ENCODE peak calls at places on chromosomes 7 and 10, in four cellular contexts. A is WERI-Rb-1, P is neural progenitor cell, R is heart left ventricle. D is an unnamed sample. For H3K36me3, the result is how much of the 10 kb centered on the place peaks cover.

GRCh38 chr7:129830949-129831348 is 121.8 kb downstream of the UBE2H start:
- DNase-seq in A (no peak), P (no peak), R (no peak), D (no peak)

GRCh38 chr10:100194711-100195110 is 8.9 kb upstream of the ERLIN1 start:
- DNase-seq in A (no peak), P (no peak), R (no peak), D (no peak)

GRCh38 chr7:23759556-23760391 is 49.8 kb downstream of the STK31 start:
- DNase-seq in A (no peak), P (no peak), R (no peak), D (peak)

GRCh38 chr10:65949543-65949942 is 976.3 kb upstream of the LRRTM3 start:
- DNase-seq in A (no peak), P (no peak), R (no peak), D (no peak)

GRCh38 chr7:45081670-45081974 is 7.1 kb downstream of the NACAD start:
- DNase-seq in A (no peak), P (no peak), R (no peak), D (no peak)

GRCh38 chr7:19754521-19755116 is 18.8 kb downstream of the TMEM196 start:
- DNase-seq in A (no peak), P (peak), R (no peak), D (no peak)

GRCh38 chr7:95805909-95806308 is 33.6 kb downstream of the DYNC1I1 start:
- DNase-seq in A (no peak), P (no peak), R (no peak), D (no peak)

GRCh38 chr10:84352251-84352842 is 24.0 kb downstream of the CCSER2 start:
- DNase-seq in A (peak), P (peak), R (peak), D (peak)

GRCh38 chr7:31082450-31082849 is 30.3 kb downstream of the ADCYAP1R1 start:
- DNase-seq in A (no peak), P (no peak), R (peak), D (no peak)

GRCh38 chr10:35576730-35577129 is 28.4 kb upstream of the GJD4 start:
- DNase-seq in A (no peak), P (no peak), R (no peak), D (no peak)

GRCh38 chr7:41188163-41189130 is 514.4 kb downstream of the INHBA start:
- DNase-seq in A (no peak), P (no peak), R (no peak), D (no peak)

GRCh38 chr7:121504478-121504877 is 108.4 kb upstream of the FAM3C start:
- DNase-seq in A (no peak), P (no peak), R (no peak), D (no peak)

GRCh38 chr7:129902788-129903422 is 49.9 kb downstream of the UBE2H start:
- DNase-seq in A (no peak), P (no peak), R (no peak), D (no peak)

GRCh38 chr7:19558527-19558926 is 150.3 kb downstream of the POLR1F start:
- DNase-seq in A (no peak), P (no peak), R (no peak), D (no peak)

GRCh38 chr10:107409517-107409916 is 245.0 kb upstream of the SORCS1 start:
- DNase-seq in A (peak), P (peak), R (no peak), D (no peak)

GRCh38 chr7:42961182-42961581 is 29.0 kb downstream of the MRPL32 start:
- DNase-seq in A (peak), P (no peak), R (no peak), D (no peak)

GRCh38 chr10:3420527-3421469 is 248.2 kb upstream of the PITRM1 start:
- DNase-seq in A (no peak), P (no peak), R (no peak), D (no peak)

GRCh38 chr10:122786269-122786668 is 59.4 kb downstream of the CUZD1 start:
- DNase-seq in A (no peak), P (peak), R (no peak), D (no peak)

GRCh38 chr10:73762915-73763314 is 18.7 kb downstream of the SEC24C start:
- DNase-seq in A (no peak), P (no peak), R (no peak), D (no peak)

GRCh38 chr10:123379156-123379555 is 225.0 kb downstream of the BUB3 start:
- DNase-seq in A (no peak), P (no peak), R (no peak), D (no peak)

GRCh38 chr10:6201511-6201975 is 1.2 kb upstream of the PFKFB3 start:
- DNase-seq in A (no peak), P (peak), R (peak), D (peak)

GRCh38 chr10:24706479-24707118 is 17.1 kb downstream of the ARHGAP21 start:
- DNase-seq in A (no peak), P (no peak), R (no peak), D (peak)

DNA sequence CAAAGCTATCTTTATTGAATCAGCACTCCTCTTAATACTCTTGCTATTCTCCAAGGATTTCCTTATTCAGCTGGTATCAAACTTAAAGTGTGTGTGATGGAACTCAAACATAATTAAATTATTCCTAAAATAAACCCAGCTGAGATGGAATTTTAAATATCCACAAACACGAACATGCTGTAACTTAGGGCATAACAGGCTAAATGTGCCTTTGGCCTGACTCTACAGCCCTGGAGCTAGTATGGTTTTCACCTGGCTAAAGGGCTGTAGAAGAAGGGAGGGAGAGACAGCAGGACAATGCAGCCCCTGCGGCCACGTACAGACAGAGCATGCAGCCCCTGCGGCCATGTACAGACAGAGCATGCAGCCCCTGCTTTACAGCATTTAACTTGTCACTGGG is 34.0 kb downstream of the ESYT2 start:
- DNase-seq in A (no peak), P (no peak), R (no peak), D (no peak)
- H3K36me3 ChIP-seq in A (under half), P (under half), R (half or more), D (under half)

DNA sequence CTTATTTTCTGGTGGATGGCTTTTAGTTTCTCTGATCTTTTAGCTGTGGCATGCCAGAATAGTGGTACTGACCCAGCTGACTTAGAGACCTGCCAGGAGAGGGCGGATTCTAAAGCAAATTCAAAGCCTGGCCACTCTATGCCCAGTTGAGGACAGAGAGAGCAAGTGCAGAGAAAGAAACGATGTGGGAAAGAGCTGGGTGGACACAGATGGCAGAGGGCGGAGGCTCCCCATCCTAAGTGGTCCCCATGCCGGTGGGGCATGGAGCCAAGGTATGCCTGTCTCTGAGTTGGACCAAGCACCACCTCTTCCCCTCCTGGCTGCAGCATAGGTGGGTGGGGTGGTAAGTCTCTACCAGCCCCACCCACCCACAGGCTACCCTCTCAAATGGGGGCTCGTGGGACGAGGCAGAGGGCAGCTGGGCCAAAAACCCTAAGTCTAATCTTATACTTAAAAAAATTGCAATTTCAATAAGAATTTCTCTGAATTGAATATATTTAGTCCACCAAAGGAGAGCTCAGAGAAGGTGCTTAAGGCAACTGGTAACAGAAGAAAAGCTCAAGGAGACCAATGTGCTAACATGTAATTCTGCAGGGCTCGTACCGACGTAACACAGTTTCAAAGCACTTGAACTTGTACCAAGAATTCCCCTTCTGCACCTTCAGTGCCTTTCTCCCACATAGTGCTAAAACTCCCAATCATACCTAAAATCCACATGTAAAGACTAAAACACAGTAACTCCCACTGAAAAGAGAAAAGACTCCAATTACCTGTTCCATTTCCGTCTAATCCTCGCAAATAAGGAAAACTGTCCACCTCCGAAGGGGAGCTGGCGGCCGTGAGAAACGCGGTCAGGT is 85.7 kb upstream of the NMT2 start:
- DNase-seq in A (no peak), P (no peak), R (no peak), D (peak)
- TF ChIP-seq CTCF in A (no peak), P (no peak), R (no peak), D (no peak)

GRCh38 chr10:32328499-32328898 is 18.5 kb downstream of the EPC1 start:
- DNase-seq in A (no peak), P (no peak), R (no peak), D (no peak)

GRCh38 chr10:32326680-32327363 is 20.1 kb downstream of the EPC1 start:
- DNase-seq in A (no peak), P (no peak), R (no peak), D (no peak)

GRCh38 chr10:32329061-32329460 is 17.9 kb downstream of the EPC1 start:
- DNase-seq in A (no peak), P (no peak), R (no peak), D (no peak)

GRCh38 chr10:32327364-32327691 is 19.6 kb downstream of the EPC1 start:
- DNase-seq in A (no peak), P (no peak), R (no peak), D (no peak)

GRCh38 chr10:32326119-32326518 is 20.8 kb downstream of the EPC1 start:
- DNase-seq in A (no peak), P (no peak), R (no peak), D (no peak)
- H3K27ac ChIP-seq in A (no peak), P (no peak), R (no peak), D (no peak)

GRCh38 chr10:103723557-103723956 is 131.8 kb downstream of the SH3PXD2A start:
- DNase-seq in A (no peak), P (no peak), R (no peak), D (no peak)

GRCh38 chr10:103724771-103725170 is 130.6 kb downstream of the SH3PXD2A start:
- DNase-seq in A (no peak), P (no peak), R (no peak), D (no peak)

GRCh38 chr10:103725242-103725641 is 130.1 kb downstream of the SH3PXD2A start:
- DNase-seq in A (no peak), P (no peak), R (no peak), D (no peak)

GRCh38 chr10:103722632-103723031 is 132.7 kb downstream of the SH3PXD2A start:
- DNase-seq in A (no peak), P (no peak), R (no peak), D (no peak)

GRCh38 chr10:103724074-103724473 is 131.3 kb downstream of the SH3PXD2A start:
- DNase-seq in A (no peak), P (no peak), R (no peak), D (no peak)
- H3K36me3 ChIP-seq in A (under half), P (under half), R (under half), D (under half)